ENCODE peak calls at places on chromosomes 5 and 9, in four cellular contexts. One of them, this sample, is unnamed. For H3K9me3, the result is how much of the 10 kb centered on the place peaks cover.

GRCh38 chr9:37414503-37414943 is 8.0 kb upstream of the GRHPR start:
- DNase-seq in left ventricle myocardium inferior: no peak
- DNase-seq in IMR-90: no peak
- DNase-seq in CD4-positive, alpha-beta T cell: no peak
- DNase-seq in this sample: no peak

GRCh38 chr5:180908998-180909731 is 10.2 kb downstream of the BTNL8 start:
- DNase-seq in left ventricle myocardium inferior: no peak
- DNase-seq in IMR-90: no peak
- DNase-seq in CD4-positive, alpha-beta T cell: no peak
- DNase-seq in this sample: no peak

GRCh38 chr5:69368458-69369368 is 607 bp downstream of the AK6 start:
- DNase-seq in left ventricle myocardium inferior: no peak
- DNase-seq in IMR-90: peak
- DNase-seq in CD4-positive, alpha-beta T cell: peak
- DNase-seq in this sample: no peak

GRCh38 chr5:153965102-153965645 is 73.5 kb downstream of the FAM114A2 start:
- DNase-seq in left ventricle myocardium inferior: no peak
- DNase-seq in IMR-90: peak
- DNase-seq in CD4-positive, alpha-beta T cell: no peak
- DNase-seq in this sample: peak

GRCh38 chr5:147858520-147858919 is 20.0 kb upstream of the SCGB3A2 start:
- DNase-seq in left ventricle myocardium inferior: no peak
- DNase-seq in IMR-90: no peak
- DNase-seq in CD4-positive, alpha-beta T cell: no peak
- DNase-seq in this sample: no peak

GRCh38 chr5:112555691-112556090 is 136.6 kb upstream of the EPB41L4A start:
- DNase-seq in left ventricle myocardium inferior: no peak
- DNase-seq in IMR-90: peak
- DNase-seq in CD4-positive, alpha-beta T cell: no peak
- DNase-seq in this sample: no peak

GRCh38 chr5:108503986-108504385 is 122.1 kb upstream of the FBXL17 start:
- DNase-seq in left ventricle myocardium inferior: no peak
- DNase-seq in IMR-90: no peak
- DNase-seq in CD4-positive, alpha-beta T cell: no peak
- DNase-seq in this sample: no peak

GRCh38 chr9:78297672-78297961 is 692 bp downstream of the PSAT1 start:
- DNase-seq in left ventricle myocardium inferior: no peak
- DNase-seq in IMR-90: peak
- DNase-seq in CD4-positive, alpha-beta T cell: no peak
- DNase-seq in this sample: no peak

GRCh38 chr9:98708103-98708932 is 417 bp downstream of the GABBR2 start:
- DNase-seq in left ventricle myocardium inferior: no peak
- DNase-seq in IMR-90: no peak
- DNase-seq in CD4-positive, alpha-beta T cell: no peak
- DNase-seq in this sample: no peak

GRCh38 chr5:139682016-139682975 is 34.1 kb downstream of the CXXC5 start:
- DNase-seq in left ventricle myocardium inferior: no peak
- DNase-seq in IMR-90: no peak
- DNase-seq in CD4-positive, alpha-beta T cell: no peak
- DNase-seq in this sample: no peak

GRCh38 chr5:151480384-151480783 is 33.0 kb downstream of the SLC36A1 start:
- DNase-seq in left ventricle myocardium inferior: peak
- DNase-seq in IMR-90: peak
- DNase-seq in CD4-positive, alpha-beta T cell: no peak
- DNase-seq in this sample: no peak

GRCh38 chr5:113381015-113381326 is 53.8 kb downstream of the TSSK1B start:
- DNase-seq in left ventricle myocardium inferior: no peak
- DNase-seq in IMR-90: no peak
- DNase-seq in CD4-positive, alpha-beta T cell: no peak
- DNase-seq in this sample: no peak

GRCh38 chr5:138349842-138350635 is 2.4 kb upstream of the KDM3B start:
- DNase-seq in left ventricle myocardium inferior: no peak
- DNase-seq in IMR-90: peak
- DNase-seq in CD4-positive, alpha-beta T cell: no peak
- DNase-seq in this sample: no peak

GRCh38 chr9:96176901-96177718 is 124.9 kb downstream of the HSD17B3 start:
- DNase-seq in left ventricle myocardium inferior: no peak
- DNase-seq in IMR-90: no peak
- DNase-seq in CD4-positive, alpha-beta T cell: no peak
- DNase-seq in this sample: no peak

GRCh38 chr9:127133739-127134167 is 11.3 kb upstream of the ANGPTL2 start:
- DNase-seq in left ventricle myocardium inferior: peak
- DNase-seq in IMR-90: peak
- DNase-seq in CD4-positive, alpha-beta T cell: no peak
- DNase-seq in this sample: no peak

GRCh38 chr9:127131871-127132270 is 9.4 kb upstream of the ANGPTL2 start:
- DNase-seq in left ventricle myocardium inferior: no peak
- DNase-seq in IMR-90: peak
- DNase-seq in CD4-positive, alpha-beta T cell: no peak
- DNase-seq in this sample: no peak

GRCh38 chr9:127130661-127131538 is 8.5 kb upstream of the ANGPTL2 start:
- DNase-seq in left ventricle myocardium inferior: peak
- DNase-seq in IMR-90: peak
- DNase-seq in CD4-positive, alpha-beta T cell: no peak
- DNase-seq in this sample: no peak

GRCh38 chr9:127132921-127133647 is 10.6 kb upstream of the ANGPTL2 start:
- DNase-seq in left ventricle myocardium inferior: no peak
- DNase-seq in IMR-90: peak
- DNase-seq in CD4-positive, alpha-beta T cell: no peak
- DNase-seq in this sample: no peak

DNA sequence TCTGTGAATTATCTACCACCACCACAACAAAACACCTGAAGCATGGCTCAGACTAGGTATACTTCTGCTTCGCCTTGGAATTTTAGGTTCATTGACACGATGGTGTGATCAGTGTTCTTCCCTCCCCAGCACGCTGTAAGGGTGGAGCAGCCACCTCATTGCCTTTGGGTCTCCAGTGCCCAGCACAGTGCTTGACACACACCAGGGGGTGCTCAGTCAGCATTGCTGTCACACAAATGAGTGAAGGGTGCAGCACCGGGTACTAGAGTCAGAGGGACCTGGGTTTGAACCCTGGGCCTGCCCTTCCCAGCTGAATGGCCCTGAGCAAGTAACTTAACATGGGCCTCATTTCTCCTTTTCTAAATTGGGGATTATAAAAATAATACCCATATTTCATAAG is 9.9 kb upstream of the ANGPTL2 start:
- DNase-seq in left ventricle myocardium inferior: no peak
- DNase-seq in IMR-90: no peak
- DNase-seq in CD4-positive, alpha-beta T cell: no peak
- DNase-seq in this sample: no peak
- H3K9me3 ChIP-seq in left ventricle myocardium inferior: under half
- H3K9me3 ChIP-seq in IMR-90: under half
- H3K9me3 ChIP-seq in CD4-positive, alpha-beta T cell: under half
- H3K9me3 ChIP-seq in this sample: under half

GRCh38 chr9:1513105-1513504 is 462.9 kb downstream of the DMRT2 start:
- DNase-seq in left ventricle myocardium inferior: no peak
- DNase-seq in IMR-90: no peak
- DNase-seq in CD4-positive, alpha-beta T cell: no peak
- DNase-seq in this sample: no peak
- H3K9me3 ChIP-seq in left ventricle myocardium inferior: under half
- H3K9me3 ChIP-seq in IMR-90: under half
- H3K9me3 ChIP-seq in CD4-positive, alpha-beta T cell: under half
- H3K9me3 ChIP-seq in this sample: under half

DNA sequence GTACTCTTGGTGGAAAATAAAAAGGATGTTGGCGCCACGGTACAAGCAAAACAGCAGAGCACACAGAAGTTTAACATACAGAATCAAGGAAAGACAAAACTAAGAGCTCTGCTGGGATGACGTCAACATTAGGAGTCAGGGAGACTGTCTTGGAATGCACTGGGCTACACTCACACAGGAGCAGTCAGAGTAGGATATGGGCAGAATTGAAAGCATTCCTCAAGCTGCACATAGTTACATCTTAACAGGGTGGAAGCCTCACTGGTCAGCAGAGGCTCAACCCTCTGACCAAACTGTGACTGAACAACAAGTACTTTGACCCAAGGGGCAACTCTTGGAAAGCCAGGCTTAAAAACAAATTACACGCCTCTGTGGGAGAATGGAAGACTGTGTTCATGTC is 772.9 kb downstream of the PRELID2 start:
- DNase-seq in left ventricle myocardium inferior: no peak
- DNase-seq in IMR-90: peak
- DNase-seq in CD4-positive, alpha-beta T cell: no peak
- DNase-seq in this sample: no peak
- H3K9me3 ChIP-seq in left ventricle myocardium inferior: under half
- H3K9me3 ChIP-seq in IMR-90: under half
- H3K9me3 ChIP-seq in CD4-positive, alpha-beta T cell: under half
- H3K9me3 ChIP-seq in this sample: under half

GRCh38 chr5:94064025-94064424 is 322.6 kb upstream of the POU5F2 start:
- DNase-seq in left ventricle myocardium inferior: no peak
- DNase-seq in IMR-90: no peak
- DNase-seq in CD4-positive, alpha-beta T cell: no peak
- DNase-seq in this sample: no peak
- H3K9me3 ChIP-seq in left ventricle myocardium inferior: under half
- H3K9me3 ChIP-seq in IMR-90: under half
- H3K9me3 ChIP-seq in CD4-positive, alpha-beta T cell: under half
- H3K9me3 ChIP-seq in this sample: under half

GRCh38 chr5:179263391-179264052 is 81.7 kb downstream of the ADAMTS2 start:
- DNase-seq in left ventricle myocardium inferior: peak
- DNase-seq in IMR-90: no peak
- DNase-seq in CD4-positive, alpha-beta T cell: no peak
- DNase-seq in this sample: no peak
- H3K9me3 ChIP-seq in left ventricle myocardium inferior: under half
- H3K9me3 ChIP-seq in IMR-90: under half
- H3K9me3 ChIP-seq in CD4-positive, alpha-beta T cell: under half
- H3K9me3 ChIP-seq in this sample: under half

DNA sequence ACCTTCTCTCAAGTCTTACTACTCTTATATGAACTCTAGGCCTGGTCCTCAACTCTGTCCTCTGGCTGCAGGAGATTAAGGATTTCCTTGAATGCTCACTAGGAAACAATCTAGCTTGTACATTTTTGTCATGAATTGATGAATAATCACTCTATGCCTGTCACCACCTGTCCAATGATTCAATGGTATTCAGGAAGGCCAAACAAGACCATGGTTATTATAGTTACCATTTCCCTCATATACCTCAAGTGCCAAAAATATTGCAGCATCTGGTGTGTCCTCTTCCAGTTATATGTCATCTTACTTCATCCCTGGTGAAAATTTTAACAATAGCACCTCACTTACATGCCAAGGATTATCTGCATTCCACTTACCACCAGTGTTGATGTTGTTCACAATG is 179.0 kb upstream of the MOCS2 start:
- DNase-seq in left ventricle myocardium inferior: no peak
- DNase-seq in IMR-90: no peak
- DNase-seq in CD4-positive, alpha-beta T cell: no peak
- DNase-seq in this sample: no peak
- H3K9me3 ChIP-seq in left ventricle myocardium inferior: under half
- H3K9me3 ChIP-seq in IMR-90: under half
- H3K9me3 ChIP-seq in CD4-positive, alpha-beta T cell: under half
- H3K9me3 ChIP-seq in this sample: under half

This sample was measured in T-helper 17 cell.